ENCODE peak calls at places on chromosomes 12 and 14, in ten cellular contexts. O is transverse colon, P is A549, C is breast epithelium, E is thyroid gland, F is gastrocnemius medialis, X is stomach, D is NB4, L is IMR-90, R is GM12892. I is an unnamed sample.

GRCh38 chr12:92233346-92234015 is 87.8 kb upstream of the BTG1 start:
- DNase-seq in D (peak), F (no peak), O (no peak), E (no peak), X (no peak), C (no peak), L (no peak), R (no peak), P (no peak), I (no peak)

GRCh38 chr12:7934560-7935463 is 1.2 kb downstream of the SLC2A3 start:
- DNase-seq in E (no peak), D (peak), L (no peak), C (no peak), R (no peak), F (no peak), P (no peak), O (no peak), X (no peak), I (no peak)

GRCh38 chr12:113063396-113064350 is 7.1 kb downstream of the DTX1 start:
- DNase-seq in D (no peak), O (no peak), E (no peak), C (no peak), L (no peak), R (no peak), F (no peak), P (no peak), X (no peak), I (no peak)

GRCh38 chr12:69583203-69583602 is 2.1 kb upstream of the CCT2 start:
- DNase-seq in E (no peak), O (no peak), R (no peak), F (no peak), P (no peak), C (no peak), D (peak), L (no peak), X (no peak), I (no peak)

GRCh38 chr12:74619886-74620285 is 82.3 kb downstream of the ATXN7L3B start:
- DNase-seq in X (peak), R (no peak), O (no peak), F (no peak), P (no peak), C (no peak), E (no peak), D (peak), L (no peak), I (no peak)

GRCh38 chr12:118038122-118038521 is 21.6 kb downstream of the RFC5 start:
- DNase-seq in E (no peak), F (no peak), O (no peak), R (no peak), P (no peak), D (no peak), C (no peak), X (no peak), L (no peak), I (no peak)

GRCh38 chr14:71485833-71486232 is 446.4 kb upstream of the RGS6 start:
- DNase-seq in C (no peak), L (no peak), E (no peak), F (no peak), P (no peak), X (no peak), R (no peak), D (no peak), O (no peak), I (no peak)

GRCh38 chr12:98456583-98457573 is 58.5 kb upstream of the TMPO start:
- DNase-seq in X (peak), D (peak), P (no peak), C (no peak), E (peak), L (peak), F (no peak), R (peak), O (peak), I (no peak)

GRCh38 chr12:82627799-82628198 is 58.9 kb upstream of the TMTC2 start:
- DNase-seq in P (peak), C (no peak), F (no peak), X (no peak), L (peak), O (no peak), R (no peak), E (no peak), D (peak), I (no peak)

GRCh38 chr12:114917307-114917706 is 233.3 kb upstream of the TBX3 start:
- DNase-seq in L (no peak), O (no peak), C (no peak), X (no peak), R (no peak), D (no peak), P (no peak), E (no peak), F (no peak), I (no peak)

GRCh38 chr12:43336962-43337555 is 214.9 kb downstream of the ADAMTS20 start:
- DNase-seq in D (peak), P (peak), X (no peak), O (no peak), R (no peak), F (no peak), C (no peak), L (peak), E (no peak), I (no peak)

GRCh38 chr12:90163975-90164374 is 455.3 kb upstream of the ATP2B1 start:
- DNase-seq in R (no peak), L (no peak), C (no peak), P (no peak), X (no peak), O (no peak), E (no peak), D (peak), F (no peak), I (no peak)

GRCh38 chr12:16121953-16122352 is 155.5 kb downstream of the SLC15A5 start:
- DNase-seq in L (no peak), X (no peak), C (no peak), P (no peak), D (peak), O (no peak), F (no peak), E (no peak), R (no peak), I (no peak)

GRCh38 chr14:32366256-32366655 is 37.2 kb downstream of the AKAP6 start:
- DNase-seq in D (no peak), F (no peak), X (no peak), E (peak), C (no peak), R (no peak), P (no peak), L (no peak), O (no peak), I (no peak)

GRCh38 chr14:95493503-95493902 is 22.9 kb downstream of the SYNE3 start:
- DNase-seq in L (no peak), O (no peak), D (no peak), F (no peak), X (no peak), R (no peak), P (no peak), C (no peak), E (no peak), I (no peak)

GRCh38 chr14:93878871-93879270 is 48.3 kb upstream of the FAM181A start:
- DNase-seq in R (no peak), C (no peak), L (no peak), X (no peak), O (no peak), D (no peak), E (no peak), F (no peak), P (no peak), I (no peak)
- TF ChIP-seq POLR2A in R (no peak), C (no peak), L (no peak), X (no peak), O (no peak), D (no peak), E (no peak), F (no peak), P (no peak), I (no peak)

DNA sequence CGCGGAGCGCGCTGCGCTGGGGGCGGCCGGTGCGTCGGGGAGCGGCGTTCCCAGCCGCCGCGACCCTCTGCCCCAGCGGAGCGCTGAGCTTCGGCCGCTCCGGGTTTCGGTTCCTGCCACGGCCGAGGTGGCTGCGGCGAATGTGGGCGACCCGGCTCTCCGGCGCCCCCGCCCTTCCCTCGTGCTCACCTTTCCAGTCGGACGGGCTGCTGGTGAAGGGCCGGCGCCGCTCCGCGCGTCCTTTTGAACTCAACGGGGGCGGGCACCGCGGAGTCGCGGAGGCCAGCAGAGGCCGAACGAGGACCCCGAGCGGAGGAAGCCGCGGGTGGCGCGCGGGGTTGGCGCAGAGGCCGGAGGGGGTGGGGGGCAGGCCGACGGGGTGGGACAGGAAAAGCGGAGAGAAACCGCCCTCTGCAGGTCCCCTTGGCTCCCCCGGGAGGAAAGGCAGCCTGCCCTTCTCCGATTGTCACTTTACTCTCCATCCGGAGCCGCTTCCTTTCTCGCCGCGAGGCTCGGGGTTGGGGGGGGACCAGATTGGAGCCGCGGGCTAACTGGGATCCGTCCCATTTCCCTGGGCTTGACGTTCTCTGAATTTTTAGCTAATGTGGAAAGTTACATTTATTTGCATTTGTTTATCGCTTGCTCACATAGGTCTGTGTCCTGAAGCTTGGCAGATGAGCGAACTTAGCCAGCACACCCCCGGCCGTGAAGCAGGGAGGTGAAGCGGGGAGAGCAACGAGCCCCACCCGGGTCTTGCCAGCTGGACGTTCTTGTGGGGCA is at the start of gene SMAGP:
- DNase-seq in P (peak), D (peak), E (peak), C (peak), X (peak), O (peak), F (no peak), L (peak), R (peak), I (no peak)
- TF ChIP-seq POLR2A in P (peak), D (no peak), E (no peak), C (no peak), X (no peak), O (peak), F (no peak), L (peak), R (no peak), I (no peak)

DNA sequence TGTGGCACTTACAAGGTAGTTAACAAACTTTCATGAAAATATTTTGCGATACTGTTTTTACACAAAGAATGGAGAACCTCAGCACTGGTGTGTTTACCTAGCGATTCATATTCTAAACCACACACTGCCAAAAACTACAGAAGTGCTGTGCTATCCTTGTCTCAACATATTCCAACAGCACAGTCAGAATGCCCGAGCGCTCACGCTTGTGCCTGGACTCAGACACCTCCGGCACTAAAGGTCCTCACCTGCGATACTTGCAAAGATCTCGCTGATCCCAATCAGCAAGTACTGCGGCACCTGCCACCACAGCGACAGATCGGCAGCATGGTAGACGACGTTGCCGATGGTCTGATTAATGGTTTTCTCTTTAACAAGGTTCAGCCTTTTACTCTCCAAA is 23.2 kb downstream of the SLC15A4 start:
- DNase-seq in X (no peak), D (no peak), C (no peak), E (no peak), P (no peak), L (no peak), O (no peak), F (no peak), R (no peak), I (no peak)
- TF ChIP-seq POLR2A in X (no peak), D (no peak), C (no peak), E (no peak), P (no peak), L (no peak), O (no peak), F (no peak), R (peak), I (no peak)

GRCh38 chr12:48997719-48998496 is 1.3 kb downstream of the DDN start:
- DNase-seq in P (peak), X (peak), C (no peak), L (no peak), E (no peak), F (peak), D (peak), R (peak), O (peak), I (no peak)

GRCh38 chr12:48999371-49000131 is at the start of gene DDN:
- DNase-seq in O (no peak), X (peak), L (peak), E (no peak), P (no peak), D (peak), R (peak), C (no peak), F (peak), I (no peak)

GRCh38 chr12:48996794-48997718 is 2.1 kb downstream of the DDN start:
- DNase-seq in E (peak), F (peak), P (peak), O (peak), X (peak), L (peak), C (peak), D (peak), R (peak), I (no peak)

GRCh38 chr12:49000346-49000745 is 1.2 kb upstream of the DDN start:
- DNase-seq in R (no peak), O (no peak), P (no peak), C (no peak), X (no peak), D (no peak), F (no peak), E (no peak), L (no peak), I (no peak)

DNA sequence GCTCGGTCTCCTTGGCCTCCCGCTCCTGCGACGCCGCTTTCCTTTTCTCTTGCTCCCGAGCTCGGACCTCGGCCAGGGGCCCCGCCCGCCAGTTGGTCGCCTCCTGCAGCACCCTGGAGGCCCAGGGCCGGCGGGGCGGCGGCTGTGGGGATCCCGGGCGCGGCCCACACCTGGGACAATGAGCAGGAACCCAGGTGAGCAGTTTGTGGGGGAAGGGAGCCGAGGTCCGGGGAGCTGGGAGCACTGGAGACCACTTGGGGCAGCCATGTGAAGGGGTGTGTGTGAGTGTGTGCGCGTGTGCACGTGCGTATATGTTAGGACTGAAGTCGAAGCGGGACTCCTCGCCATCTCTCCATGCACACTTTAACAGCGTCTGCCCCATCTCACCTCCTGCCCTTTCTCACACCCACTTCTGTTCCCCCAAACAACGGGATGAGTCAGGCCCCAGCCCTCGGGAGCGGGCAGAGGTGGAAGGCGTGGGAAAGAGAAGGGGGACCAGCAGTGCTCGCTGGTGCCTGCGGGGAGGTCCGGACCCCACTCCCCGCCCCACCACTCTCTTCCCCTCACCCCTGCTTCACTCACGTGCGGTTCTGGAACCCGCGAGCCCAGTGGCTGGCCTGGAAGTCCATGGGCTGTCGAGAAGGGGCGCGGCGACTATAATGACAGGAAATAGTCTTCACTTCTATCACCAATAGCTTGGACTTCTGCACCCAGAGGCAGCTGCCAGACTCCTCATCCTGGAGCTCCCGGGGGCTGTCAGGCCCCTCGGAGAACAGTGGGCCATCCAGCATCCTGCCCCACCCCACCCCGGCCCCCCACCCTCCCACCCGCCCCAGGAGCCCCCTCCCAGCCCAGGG is 450 bp downstream of the DDN start:
- DNase-seq in X (peak), L (peak), F (peak), C (no peak), P (no peak), O (peak), D (peak), R (peak), E (no peak), I (no peak)
- TF ChIP-seq POLR2A in X (no peak), L (no peak), F (no peak), C (no peak), P (no peak), O (no peak), D (no peak), R (no peak), E (no peak), I (no peak)

DNA sequence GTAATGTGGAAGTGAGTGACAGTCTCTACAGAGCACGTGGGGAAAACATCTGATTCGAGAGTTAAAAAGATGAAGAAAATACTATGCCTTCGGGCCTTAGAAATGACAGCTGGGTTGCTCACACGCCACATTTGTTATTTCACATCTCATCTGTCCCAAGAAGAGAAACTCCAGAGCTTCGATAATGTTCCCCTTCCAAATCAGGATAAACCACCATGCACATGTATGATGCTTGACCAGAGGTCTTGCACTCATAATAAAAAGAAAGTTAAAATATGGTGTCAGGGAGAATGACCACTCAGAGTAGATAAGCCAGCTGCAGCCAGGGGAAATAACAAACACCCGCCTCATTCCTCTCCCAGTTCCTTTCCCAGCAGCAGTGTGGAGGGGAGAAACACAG is 34.6 kb downstream of the NIN start:
- DNase-seq in L (no peak), R (no peak), C (no peak), F (no peak), O (no peak), X (no peak), D (no peak), E (no peak), P (no peak), I (no peak)
- TF ChIP-seq POLR2A in L (no peak), R (no peak), C (no peak), F (no peak), O (no peak), X (no peak), D (no peak), E (no peak), P (no peak), I (no peak)

GRCh38 chr12:132690112-132690511 is 2.7 kb downstream of the PXMP2 start:
- DNase-seq in C (no peak), O (no peak), L (no peak), X (no peak), F (no peak), P (no peak), R (no peak), E (no peak), D (no peak), I (no peak)

GRCh38 chr12:132686831-132687210 is 321 bp downstream of the POLE start:
- DNase-seq in P (peak), R (no peak), O (no peak), F (no peak), E (no peak), D (peak), X (no peak), L (no peak), C (no peak), I (no peak)

GRCh38 chr12:132689227-132689626 is 1.8 kb downstream of the PXMP2 start:
- DNase-seq in L (no peak), O (peak), C (no peak), E (no peak), R (no peak), F (no peak), P (no peak), D (no peak), X (peak), I (no peak)

GRCh38 chr12:132685400-132685799 is 1.7 kb downstream of the POLE start:
- DNase-seq in D (peak), F (no peak), C (no peak), L (no peak), R (no peak), O (no peak), P (no peak), X (no peak), E (no peak), I (no peak)

DNA sequence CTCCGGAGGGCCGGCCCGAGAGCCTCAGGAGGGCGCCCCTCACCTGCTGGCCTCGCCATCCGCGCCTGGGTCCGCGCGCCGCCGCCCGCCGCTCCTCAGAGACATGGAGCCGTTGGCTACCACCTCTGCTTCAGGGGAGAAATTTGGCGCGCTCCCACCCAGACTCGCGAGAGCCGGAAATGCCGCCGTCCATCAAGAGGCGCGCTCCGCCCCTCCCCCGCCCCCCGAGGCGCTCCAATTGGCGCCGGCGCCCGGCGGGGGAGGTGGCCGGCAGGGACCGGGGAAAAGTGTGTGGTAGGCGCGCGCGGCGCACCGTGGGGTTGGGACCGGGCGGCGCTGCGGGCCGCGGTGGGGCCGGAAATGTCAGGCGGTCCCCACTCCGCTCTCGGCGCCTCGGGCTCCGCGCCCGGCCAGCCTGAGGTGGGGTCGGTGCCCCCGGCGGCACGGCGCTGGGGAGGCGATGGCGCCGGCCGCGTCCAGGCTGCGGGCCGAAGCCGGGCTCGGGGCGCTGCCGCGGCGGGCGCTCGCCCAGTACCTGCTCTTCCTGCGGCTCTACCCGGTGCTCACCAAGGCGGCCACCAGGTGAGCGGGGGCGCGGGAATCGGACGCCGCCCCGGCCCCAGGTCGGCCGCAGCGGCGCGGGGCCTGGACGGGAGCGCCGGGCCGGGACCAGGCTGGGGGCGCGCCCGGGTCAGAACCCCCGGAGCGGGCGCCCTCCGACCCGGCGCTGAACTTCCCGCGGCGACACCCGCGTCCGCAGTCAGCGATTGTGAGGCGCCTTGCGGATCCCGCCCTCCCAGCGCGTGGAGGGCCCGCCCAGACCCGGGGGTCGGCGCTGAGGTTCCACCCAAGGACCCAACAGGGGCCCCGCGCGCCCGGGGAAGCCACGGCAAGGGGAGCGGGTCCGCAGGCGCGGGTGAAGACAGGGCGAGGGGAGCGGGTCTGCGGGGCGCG is at the start of the genes POLE and PXMP2:
- DNase-seq in X (peak), D (peak), E (peak), O (peak), L (peak), R (peak), F (peak), P (peak), C (peak), I (peak)
- TF ChIP-seq POLR2A in X (no peak), D (peak), E (peak), O (peak), L (peak), R (peak), F (peak), P (peak), C (no peak), I (peak)

GRCh38 chr12:31728917-31729640 is at the start of gene AMN1:
- DNase-seq in L (peak), E (peak), X (peak), O (peak), R (peak), C (peak), F (peak), P (peak), D (peak), I (peak)
- TF ChIP-seq POLR2A in L (peak), E (peak), X (peak), O (peak), R (peak), C (peak), F (peak), P (peak), D (peak), I (no peak)

I was measured in esophagus squamous epithelium.